ENCODE peak calls at places on chromosomes 2 and 18, in seven cellular contexts. One of them, this sample, is unnamed.

GRCh38 chr2:32262105-32262504 is 2.6 kb downstream of the NLRC4 start:
- DNase-seq in GM23338: no peak
- DNase-seq in heart left ventricle: no peak
- DNase-seq in HCEC 1CT: no peak
- DNase-seq in foreskin keratinocyte: no peak
- DNase-seq in stimulated activated CD8-positive, alpha-beta memory T cell treated with anti-CD3 and anti-CD28 coated beads, Interleukin-7, amount 100 ng/mL, for 24 hours: no peak
- DNase-seq in SK-N-SH: no peak
- DNase-seq in this sample: no peak

GRCh38 chr18:68796936-68797690 is 767 bp upstream of the CCDC102B start:
- DNase-seq in foreskin keratinocyte: no peak
- DNase-seq in stimulated activated CD8-positive, alpha-beta memory T cell treated with anti-CD3 and anti-CD28 coated beads, Interleukin-7, amount 100 ng/mL, for 24 hours: no peak
- DNase-seq in heart left ventricle: peak
- DNase-seq in HCEC 1CT: peak
- DNase-seq in GM23338: peak
- DNase-seq in SK-N-SH: no peak
- DNase-seq in this sample: no peak

GRCh38 chr2:109419171-109419756 is 194.5 kb downstream of the SEPTIN10 start:
- DNase-seq in HCEC 1CT: no peak
- DNase-seq in stimulated activated CD8-positive, alpha-beta memory T cell treated with anti-CD3 and anti-CD28 coated beads, Interleukin-7, amount 100 ng/mL, for 24 hours: no peak
- DNase-seq in foreskin keratinocyte: no peak
- DNase-seq in SK-N-SH: no peak
- DNase-seq in heart left ventricle: no peak
- DNase-seq in GM23338: no peak
- DNase-seq in this sample: no peak

GRCh38 chr2:179376881-179377280 is 112.2 kb upstream of the SESTD1 start:
- DNase-seq in GM23338: no peak
- DNase-seq in foreskin keratinocyte: no peak
- DNase-seq in SK-N-SH: no peak
- DNase-seq in HCEC 1CT: peak
- DNase-seq in heart left ventricle: no peak
- DNase-seq in stimulated activated CD8-positive, alpha-beta memory T cell treated with anti-CD3 and anti-CD28 coated beads, Interleukin-7, amount 100 ng/mL, for 24 hours: no peak
- DNase-seq in this sample: no peak

GRCh38 chr2:100785621-100786296 is 34.2 kb upstream of the NPAS2 start:
- DNase-seq in GM23338: no peak
- DNase-seq in SK-N-SH: no peak
- DNase-seq in heart left ventricle: no peak
- DNase-seq in stimulated activated CD8-positive, alpha-beta memory T cell treated with anti-CD3 and anti-CD28 coated beads, Interleukin-7, amount 100 ng/mL, for 24 hours: no peak
- DNase-seq in foreskin keratinocyte: no peak
- DNase-seq in HCEC 1CT: no peak
- DNase-seq in this sample: no peak

GRCh38 chr2:182763311-182763912 is 47.4 kb downstream of the DNAJC10 start:
- DNase-seq in SK-N-SH: peak
- DNase-seq in GM23338: peak
- DNase-seq in HCEC 1CT: peak
- DNase-seq in foreskin keratinocyte: no peak
- DNase-seq in heart left ventricle: no peak
- DNase-seq in stimulated activated CD8-positive, alpha-beta memory T cell treated with anti-CD3 and anti-CD28 coated beads, Interleukin-7, amount 100 ng/mL, for 24 hours: no peak
- DNase-seq in this sample: no peak

GRCh38 chr2:27889774-27890145 is 427 bp downstream of the RBKS start:
- DNase-seq in heart left ventricle: no peak
- DNase-seq in stimulated activated CD8-positive, alpha-beta memory T cell treated with anti-CD3 and anti-CD28 coated beads, Interleukin-7, amount 100 ng/mL, for 24 hours: no peak
- DNase-seq in foreskin keratinocyte: no peak
- DNase-seq in SK-N-SH: no peak
- DNase-seq in GM23338: peak
- DNase-seq in HCEC 1CT: no peak
- DNase-seq in this sample: no peak

GRCh38 chr2:30184035-30184434 is 37.2 kb downstream of the YPEL5 start:
- DNase-seq in heart left ventricle: no peak
- DNase-seq in SK-N-SH: no peak
- DNase-seq in HCEC 1CT: no peak
- DNase-seq in stimulated activated CD8-positive, alpha-beta memory T cell treated with anti-CD3 and anti-CD28 coated beads, Interleukin-7, amount 100 ng/mL, for 24 hours: no peak
- DNase-seq in foreskin keratinocyte: no peak
- DNase-seq in GM23338: no peak
- DNase-seq in this sample: no peak

GRCh38 chr2:226558418-226558817 is 241.2 kb downstream of the IRS1 start:
- DNase-seq in stimulated activated CD8-positive, alpha-beta memory T cell treated with anti-CD3 and anti-CD28 coated beads, Interleukin-7, amount 100 ng/mL, for 24 hours: no peak
- DNase-seq in HCEC 1CT: no peak
- DNase-seq in heart left ventricle: no peak
- DNase-seq in foreskin keratinocyte: no peak
- DNase-seq in GM23338: no peak
- DNase-seq in SK-N-SH: no peak
- DNase-seq in this sample: no peak